ENCODE peak calls at places on chromosome 20, in eight cellular contexts. D is stimulated activated CD8-positive, alpha-beta memory T cell treated with anti-CD3 and anti-CD28 coated beads, Interleukin-15, amount 100 ng/mL, for 48 hours; C is small intestine; B is COR-L47; R is BJ; Z is activated CD4-positive, alpha-beta T cell treated with anti-CD3 and anti-CD28 coated beads, Interleukin-2, amount 50 U/mL, for 48 hours; I is choroid plexus epithelial cell; W is amniotic stem cell. J is an unnamed sample.

GRCh38 chr20:3168079-3168828 is 5.1 kb downstream of the LZTS3 start:
- DNase-seq in D (no peak), C (peak), B (no peak), R (no peak), Z (no peak), I (no peak), W (no peak), J (no peak)

GRCh38 chr20:45342863-45343444 is 5.3 kb downstream of the SDC4 start:
- DNase-seq in D (no peak), C (peak), B (peak), R (no peak), Z (no peak), I (no peak), W (no peak), J (no peak)

GRCh38 chr20:64029293-64030117 is 6.5 kb upstream of the C20orf204 start:
- DNase-seq in D (no peak), C (no peak), B (no peak), R (no peak), Z (no peak), I (no peak), W (no peak), J (no peak)

GRCh38 chr20:46128310-46129151 is 10.4 kb downstream of the CD40 start:
- DNase-seq in D (no peak), C (no peak), B (peak), R (no peak), Z (no peak), I (peak), W (no peak), J (no peak)

GRCh38 chr20:56513096-56513806 is 11.3 kb upstream of the FAM209A start:
- DNase-seq in D (no peak), C (no peak), B (no peak), R (no peak), Z (no peak), I (no peak), W (no peak), J (no peak)

GRCh38 chr20:50991076-50991475 is 31.8 kb downstream of the KCNG1 start:
- DNase-seq in D (no peak), C (no peak), B (no peak), R (no peak), Z (no peak), I (no peak), W (no peak), J (no peak)

GRCh38 chr20:6122111-6122872 is 538 bp downstream of the FERMT1 start:
- DNase-seq in D (no peak), C (peak), B (no peak), R (no peak), Z (no peak), I (peak), W (no peak), J (peak)

GRCh38 chr20:40956503-40956902 is 72.1 kb upstream of the TOP1 start:
- DNase-seq in D (no peak), C (no peak), B (no peak), R (no peak), Z (no peak), I (no peak), W (no peak), J (no peak)

GRCh38 chr20:5470943-5471342 is 154.2 kb upstream of the PROKR2 start:
- DNase-seq in D (no peak), C (no peak), B (no peak), R (no peak), Z (no peak), I (no peak), W (no peak), J (no peak)

GRCh38 chr20:4090756-4091331 is 75.5 kb upstream of the RNF24 start:
- DNase-seq in D (no peak), C (no peak), B (no peak), R (no peak), Z (no peak), I (peak), W (peak), J (no peak)

GRCh38 chr20:36470482-36471062 is 70.7 kb upstream of the MYL9 start:
- DNase-seq in D (no peak), C (no peak), B (no peak), R (no peak), Z (no peak), I (no peak), W (no peak), J (no peak)

GRCh38 chr20:17630806-17631195 is 51.2 kb downstream of the RRBP1 start:
- DNase-seq in D (no peak), C (no peak), B (no peak), R (no peak), Z (no peak), I (no peak), W (no peak), J (no peak)

GRCh38 chr20:22338140-22338708 is 246.1 kb downstream of the FOXA2 start:
- DNase-seq in D (no peak), C (no peak), B (no peak), R (no peak), Z (no peak), I (no peak), W (no peak), J (no peak)

GRCh38 chr20:46046588-46047310 is 17.7 kb downstream of the SLC12A5 start:
- DNase-seq in D (no peak), C (no peak), B (no peak), R (no peak), Z (no peak), I (no peak), W (no peak), J (no peak)

GRCh38 chr20:53984354-53984753 is 86.0 kb downstream of the BCAS1 start:
- DNase-seq in D (no peak), C (no peak), B (no peak), R (peak), Z (no peak), I (no peak), W (no peak), J (no peak)

GRCh38 chr20:62138912-62139311 is 4.3 kb downstream of the PSMA7 start:
- DNase-seq in D (no peak), C (no peak), B (no peak), R (no peak), Z (no peak), I (no peak), W (no peak), J (no peak)

GRCh38 chr20:37922016-37922415 is 19.1 kb downstream of the VSTM2L start:
- DNase-seq in D (peak), C (no peak), B (no peak), R (no peak), Z (peak), I (no peak), W (no peak), J (no peak)

GRCh38 chr20:59787186-59787890 is 146.1 kb downstream of the SYCP2 start:
- DNase-seq in D (no peak), C (no peak), B (no peak), R (no peak), Z (no peak), I (no peak), W (no peak), J (no peak)

GRCh38 chr20:38501858-38502431 is 29.3 kb downstream of the RALGAPB start:
- DNase-seq in D (no peak), C (no peak), B (peak), R (no peak), Z (no peak), I (no peak), W (no peak), J (no peak)

GRCh38 chr20:1313236-1313964 is 15.5 kb downstream of the SDCBP2 start:
- DNase-seq in D (no peak), C (peak), B (peak), R (no peak), Z (peak), I (peak), W (peak), J (no peak)

GRCh38 chr20:63582382-63583063 is 8.5 kb upstream of the HELZ2 start:
- DNase-seq in D (no peak), C (no peak), B (no peak), R (no peak), Z (no peak), I (no peak), W (no peak), J (no peak)

GRCh38 chr20:47574616-47575401 is 73.1 kb downstream of the NCOA3 start:
- DNase-seq in D (no peak), C (peak), B (peak), R (no peak), Z (no peak), I (peak), W (no peak), J (no peak)

GRCh38 chr20:60036346-60037119 is 78.3 kb downstream of the CDH26 start:
- DNase-seq in D (no peak), C (no peak), B (peak), R (no peak), Z (no peak), I (no peak), W (no peak), J (no peak)

J was measured in epithelial cell of prostate.